ENCODE peak calls at places on chromosomes 13 and 19, in four cellular contexts. B is mucosa of descending colon, L is neural progenitor cell, Q is bronchial epithelial cell. U is an unnamed sample.

GRCh38 chr13:52459668-52460067 is 4.4 kb downstream of the CKAP2 start:
- DNase-seq in B (no peak), Q (peak; percentile 85), L (no peak), U (no peak)

GRCh38 chr19:56983148-56983547 is 136.6 kb upstream of the USP29 start:
- DNase-seq in B (no peak), L (no peak), Q (no peak), U (no peak)

GRCh38 chr19:632228-633067 is 889 bp downstream of the POLRMT start:
- DNase-seq in Q (peak; percentile 24), B (peak; percentile 77), L (peak; percentile 77), U (no peak)

GRCh38 chr13:107203146-107203847 is 635.4 kb upstream of the ARGLU1 start:
- DNase-seq in L (peak; percentile 73), Q (no peak), B (peak; percentile 16), U (no peak)

GRCh38 chr19:33468361-33469170 is 53.0 kb downstream of the PEPD start:
- DNase-seq in B (no peak), Q (no peak), L (no peak), U (no peak)

GRCh38 chr19:45152504-45153338 is 8.1 kb downstream of the NKPD1 start:
- DNase-seq in L (peak; percentile 85), Q (no peak), B (peak; percentile 56), U (no peak)

GRCh38 chr13:48590141-48590863 is 57.4 kb upstream of the RCBTB2 start:
- DNase-seq in B (peak; percentile 44), Q (no peak), L (no peak), U (no peak)

GRCh38 chr13:25375727-25376358 is 4.1 kb downstream of the ATP8A2 start:
- DNase-seq in Q (peak; percentile 30), L (peak; percentile 54), B (peak; percentile 43), U (no peak)

GRCh38 chr19:9936151-9937000 is at the start of gene OLFM2:
- DNase-seq in Q (no peak), B (no peak), L (peak; percentile 90), U (no peak)

GRCh38 chr19:38452430-38453366 is 19.2 kb downstream of the RYR1 start:
- DNase-seq in L (peak; percentile 72), Q (no peak), B (peak; percentile 6), U (no peak)